ENCODE peak calls at places on chromosomes 12 and 14, in ten cellular contexts. R, B, F, H, S, C, A, J, Y and T are unnamed samples.

GRCh38 chr12:110932048-110932447 is 11.7 kb upstream of the MYL2 start:
- DNase-seq in R (no peak), B (no peak), F (no peak), H (no peak), S (no peak), C (no peak), A (no peak), J (peak), Y (no peak), T (no peak)

GRCh38 chr14:55383541-55384140 is 28.0 kb downstream of the ATG14 start:
- DNase-seq in R (no peak), B (no peak), F (no peak), H (no peak), S (no peak), C (no peak), A (no peak), J (no peak), Y (no peak), T (no peak)

GRCh38 chr14:92121207-92121669 is 268 bp downstream of the NDUFB1 start:
- DNase-seq in R (peak), B (no peak), F (no peak), H (no peak), S (no peak), C (no peak), A (peak), J (peak), Y (no peak), T (peak)

GRCh38 chr14:73896521-73896920 is 9.9 kb downstream of the ZNF410 start:
- DNase-seq in R (peak), B (no peak), F (no peak), H (no peak), S (no peak), C (no peak), A (no peak), J (no peak), Y (no peak), T (no peak)

GRCh38 chr12:30548203-30548602 is 147.5 kb downstream of the IPO8 start:
- DNase-seq in R (no peak), B (no peak), F (peak), H (no peak), S (no peak), C (no peak), A (no peak), J (no peak), Y (no peak), T (no peak)

GRCh38 chr12:54279227-54279631 is 693 bp downstream of the CBX5 start:
- DNase-seq in R (no peak), B (no peak), F (no peak), H (no peak), S (no peak), C (no peak), A (no peak), J (no peak), Y (no peak), T (no peak)

GRCh38 chr14:78399316-78399889 is 229.2 kb downstream of the NRXN3 start:
- DNase-seq in R (peak), B (no peak), F (no peak), H (no peak), S (no peak), C (peak), A (no peak), J (no peak), Y (no peak), T (no peak)

GRCh38 chr14:54207075-54207474 is 189.7 kb upstream of the CDKN3 start:
- DNase-seq in R (peak), B (no peak), F (no peak), H (no peak), S (no peak), C (no peak), A (no peak), J (no peak), Y (no peak), T (no peak)

GRCh38 chr14:68919129-68919927 is 59.8 kb downstream of the ACTN1 start:
- DNase-seq in R (no peak), B (no peak), F (no peak), H (no peak), S (no peak), C (no peak), A (no peak), J (no peak), Y (no peak), T (no peak)

GRCh38 chr12:62808166-62808879 is 126.6 kb downstream of the PPM1H start:
- DNase-seq in R (no peak), B (peak), F (no peak), H (peak), S (no peak), C (no peak), A (no peak), J (no peak), Y (no peak), T (no peak)

GRCh38 chr12:102484017-102484731 is 3.8 kb upstream of the IGF1 start:
- DNase-seq in R (peak), B (no peak), F (peak), H (no peak), S (no peak), C (peak), A (no peak), J (peak), Y (peak), T (peak)

GRCh38 chr12:5140190-5140589 is 96.5 kb downstream of the KCNA5 start:
- DNase-seq in R (no peak), B (no peak), F (no peak), H (no peak), S (no peak), C (no peak), A (no peak), J (no peak), Y (no peak), T (no peak)

GRCh38 chr14:86574026-86574777 is 1044.3 kb downstream of the FLRT2 start:
- DNase-seq in R (peak), B (no peak), F (no peak), H (no peak), S (no peak), C (no peak), A (no peak), J (no peak), Y (peak), T (no peak)

GRCh38 chr12:28950049-28950448 is 199.0 kb upstream of the FAR2 start:
- DNase-seq in R (no peak), B (no peak), F (no peak), H (no peak), S (no peak), C (no peak), A (no peak), J (no peak), Y (no peak), T (no peak)

GRCh38 chr12:123022846-123023245 is 42.4 kb downstream of the ARL6IP4 start:
- DNase-seq in R (no peak), B (no peak), F (no peak), H (no peak), S (no peak), C (no peak), A (no peak), J (no peak), Y (no peak), T (no peak)

GRCh38 chr12:24850486-24850885 is 98.4 kb downstream of the BCAT1 start:
- DNase-seq in R (no peak), B (peak), F (peak), H (no peak), S (no peak), C (no peak), A (no peak), J (no peak), Y (no peak), T (no peak)